ENCODE peak calls at places on chromosomes 7 and 10, in four cellular contexts. B is GM12878, I is SK-N-SH, E is HepG2. F is an unnamed sample.

GRCh38 chr7:103348452-103348851 is 1.0 kb downstream of the PSMC2 start:
- DNase-seq in B (no peak), I (no peak), E (no peak), F (no peak)

GRCh38 chr7:121286742-121287699 is 41.8 kb upstream of the WNT16 start:
- DNase-seq in B (no peak), I (no peak), E (no peak), F (no peak)

GRCh38 chr10:104582604-104582951 is 58.5 kb upstream of the SORCS3 start:
- DNase-seq in B (no peak), I (no peak), E (no peak), F (no peak)

GRCh38 chr10:119762805-119763798 is 37.3 kb downstream of the INPP5F start:
- DNase-seq in B (no peak), I (no peak), E (no peak), F (no peak)

GRCh38 chr7:54339074-54339473 is 203.1 kb upstream of the VSTM2A start:
- DNase-seq in B (no peak), I (peak), E (no peak), F (no peak)

GRCh38 chr10:61904711-61905445 is 3.4 kb downstream of the ARID5B start:
- DNase-seq in B (peak), I (peak), E (peak), F (peak)

GRCh38 chr10:93074597-93075368 is 1.1 kb downstream of the CYP26A1 start:
- DNase-seq in B (no peak), I (peak), E (no peak), F (no peak)

GRCh38 chr10:69810097-69810496 is 8.4 kb downstream of the COL13A1 start:
- DNase-seq in B (no peak), I (no peak), E (no peak), F (no peak)

GRCh38 chr10:114893248-114893647 is 44.7 kb upstream of the TRUB1 start:
- DNase-seq in B (no peak), I (no peak), E (peak), F (no peak)

GRCh38 chr7:148856891-148857290 is 27.2 kb downstream of the EZH2 start:
- DNase-seq in B (no peak), I (no peak), E (no peak), F (no peak)

GRCh38 chr7:136142583-136142982 is 165.4 kb upstream of the MTPN start:
- DNase-seq in B (no peak), I (no peak), E (no peak), F (no peak)

GRCh38 chr7:127885843-127886242 is 145.4 kb downstream of the LRRC4 start:
- DNase-seq in B (no peak), I (no peak), E (no peak), F (no peak)

GRCh38 chr10:103649654-103650423 is 156.3 kb downstream of the NEURL1 start:
- DNase-seq in B (no peak), I (no peak), E (no peak), F (no peak)

GRCh38 chr10:127976286-127976685 is 69.4 kb downstream of the PTPRE start:
- DNase-seq in B (no peak), I (no peak), E (no peak), F (no peak)

GRCh38 chr7:124965553-124965952 is 35.9 kb upstream of the POT1 start:
- DNase-seq in B (no peak), I (no peak), E (no peak), F (no peak)

GRCh38 chr10:49527850-49528249 is 11.1 kb downstream of the ERCC6 start:
- DNase-seq in B (no peak), I (no peak), E (no peak), F (no peak)

GRCh38 chr7:140672382-140673062 is at the start of gene ADCK2:
- DNase-seq in B (no peak), I (peak), E (no peak), F (peak)

GRCh38 chr10:23474081-23474480 is 35.2 kb downstream of the OTUD1 start:
- DNase-seq in B (no peak), I (no peak), E (no peak), F (no peak)

GRCh38 chr7:42198296-42198695 is 38.7 kb downstream of the GLI3 start:
- DNase-seq in B (no peak), I (no peak), E (no peak), F (no peak)

GRCh38 chr7:110090113-110090820 is 1000.7 kb upstream of the LRRN3 start:
- DNase-seq in B (no peak), I (no peak), E (peak), F (peak)

GRCh38 chr7:99504281-99504602 is 220 bp upstream of the ZKSCAN5 start:
- DNase-seq in B (no peak), I (peak), E (peak), F (no peak)

GRCh38 chr7:2004841-2005351 is 227.8 kb downstream of the MAD1L1 start:
- DNase-seq in B (no peak), I (no peak), E (no peak), F (no peak)

GRCh38 chr10:64209574-64209973 is 688.4 kb downstream of the REEP3 start:
- DNase-seq in B (no peak), I (no peak), E (no peak), F (no peak)

GRCh38 chr10:112360308-112361270 is 13.3 kb upstream of the ACSL5 start:
- DNase-seq in B (no peak), I (no peak), E (no peak), F (peak)

GRCh38 chr10:24206926-24207701 is 1.8 kb upstream of the KIAA1217 start:
- DNase-seq in B (no peak), I (peak), E (no peak), F (no peak)

GRCh38 chr10:126639084-126639483 is 31.4 kb downstream of the C10orf90 start:
- DNase-seq in B (no peak), I (no peak), E (no peak), F (no peak)

GRCh38 chr7:107115114-107115513 is 53.7 kb upstream of the HBP1 start:
- DNase-seq in B (no peak), I (no peak), E (no peak), F (no peak)

GRCh38 chr7:30988346-30989005 is 24.7 kb downstream of the GHRHR start:
- DNase-seq in B (no peak), I (peak), E (no peak), F (no peak)

GRCh38 chr10:103895458-103896186 is 22.4 kb downstream of the STN1 start:
- DNase-seq in B (no peak), I (no peak), E (no peak), F (no peak)

GRCh38 chr7:94111009-94111408 is 106.9 kb upstream of the BET1 start:
- DNase-seq in B (no peak), I (no peak), E (no peak), F (no peak)

GRCh38 chr10:6382081-6382480 is 179.3 kb downstream of the PFKFB3 start:
- DNase-seq in B (peak), I (no peak), E (no peak), F (no peak)

GRCh38 chr10:90087197-90088007 is 386.0 kb downstream of the KIF20B start:
- DNase-seq in B (peak), I (no peak), E (no peak), F (no peak)

GRCh38 chr7:135512135-135512887 is 2.4 kb upstream of the CNOT4 start:
- DNase-seq in B (peak), I (peak), E (peak), F (peak)

GRCh38 chr10:87632439-87632838 is 27.2 kb upstream of the PAPSS2 start:
- DNase-seq in B (no peak), I (no peak), E (no peak), F (no peak)

GRCh38 chr10:76509501-76509900 is 1078.1 kb downstream of the LRMDA start:
- DNase-seq in B (no peak), I (no peak), E (no peak), F (no peak)

GRCh38 chr7:155215576-155216325 is 81.9 kb upstream of the INSIG1 start:
- DNase-seq in B (no peak), I (peak), E (no peak), F (no peak)

GRCh38 chr10:133097418-133097817 is 9.7 kb downstream of the ADGRA1 start:
- DNase-seq in B (no peak), I (no peak), E (no peak), F (no peak)
- TF ChIP-seq RAD21 in B (no peak), I (no peak), E (no peak), F (no peak)

DNA sequence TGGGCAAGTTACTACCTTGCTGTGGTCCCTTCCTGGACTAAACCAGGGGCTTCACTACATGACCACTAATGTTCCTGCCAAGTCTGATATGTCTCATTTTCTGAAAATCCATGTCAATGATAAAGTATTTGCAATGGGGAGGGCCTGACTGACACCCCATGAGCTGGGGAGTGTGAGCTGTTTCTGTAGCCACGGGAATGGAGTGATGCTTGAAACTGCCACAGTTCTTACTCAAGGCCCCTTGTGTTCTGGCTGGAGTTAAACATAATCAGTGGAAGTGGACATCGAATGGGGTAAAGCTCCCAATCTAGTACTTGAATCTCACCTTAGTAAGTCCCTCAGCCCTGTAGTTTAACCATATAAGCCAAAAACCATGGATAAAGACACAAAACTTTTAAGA is 61.9 kb upstream of the PDLIM1 start:
- DNase-seq in B (no peak), I (no peak), E (no peak), F (no peak)
- TF ChIP-seq PBX3 in B (no peak), I (no peak), E (no peak), F (no peak)

DNA sequence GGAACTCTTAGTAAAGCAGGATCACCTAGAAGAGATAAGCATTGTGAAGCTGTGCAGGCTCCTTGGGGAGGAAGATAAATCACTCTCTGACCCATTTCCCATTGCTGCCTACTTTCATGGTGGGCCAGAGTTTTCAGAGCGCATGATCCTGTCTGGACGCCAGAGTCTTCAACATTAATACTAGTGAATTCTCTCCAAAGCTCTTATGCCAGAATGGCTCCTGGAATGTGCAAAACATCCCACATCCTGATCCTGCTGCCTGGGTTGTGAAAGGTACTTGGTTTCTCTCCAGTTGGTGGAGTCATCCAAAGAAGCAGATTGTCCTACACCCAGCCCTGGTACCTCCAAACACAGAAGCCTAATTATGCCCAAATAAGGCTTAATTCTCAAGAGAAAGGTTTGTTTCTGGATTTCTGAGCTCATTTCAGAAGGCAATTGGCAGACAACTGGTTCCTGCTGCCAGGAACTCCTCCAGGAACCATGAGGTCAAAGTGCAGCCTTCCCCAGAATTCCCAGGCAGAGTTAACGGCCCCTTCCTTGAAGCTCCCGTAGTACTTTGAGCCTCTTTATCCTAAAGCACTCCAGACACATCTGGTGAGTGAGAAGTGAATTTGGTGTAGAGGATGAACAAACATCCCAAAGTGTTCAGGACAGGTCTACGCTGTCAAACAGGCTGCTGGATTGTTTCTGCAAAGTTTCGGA is 495.2 kb downstream of the PLXNA4 start:
- DNase-seq in B (no peak), I (no peak), E (no peak), F (no peak)
- TF ChIP-seq RAD21 in B (no peak), I (no peak), E (no peak), F (no peak)

DNA sequence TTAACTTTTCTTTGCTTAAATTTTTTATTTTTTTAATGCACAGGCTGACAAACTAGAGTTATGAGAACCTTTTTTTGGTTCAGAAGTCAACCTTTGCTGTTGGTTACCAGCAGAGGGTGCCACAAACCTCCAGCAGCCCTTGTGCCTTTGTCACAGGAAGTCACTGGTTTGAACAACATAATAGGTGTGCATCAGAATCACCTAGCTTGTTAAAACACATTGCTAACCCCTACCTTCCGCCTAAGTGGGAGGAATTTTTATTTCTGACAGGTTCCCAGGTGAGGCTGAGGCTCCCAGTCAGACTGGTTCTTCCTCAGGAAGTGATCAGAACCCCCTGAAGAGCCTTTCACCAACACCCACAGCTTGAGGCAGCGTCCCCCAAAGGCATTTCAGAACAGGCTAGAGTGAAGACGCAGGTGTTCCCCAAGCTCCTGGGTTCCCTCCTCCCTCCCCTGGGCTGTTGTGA is 22.6 kb upstream of the VDAC2 start:
- DNase-seq in B (peak), I (peak), E (peak), F (peak)
- TF ChIP-seq PBX3 in B (no peak), I (no peak), E (no peak), F (no peak)

F was measured in A549.